ENCODE peak calls at places on chromosomes 2 and 18, in four cellular contexts. U, G, K and T are unnamed samples.

GRCh38 chr2:218780851-218781690 is 876 bp upstream of the CYP27A1 start:
- DNase-seq in U (no peak), K (no peak), G (no peak), T (no peak)

GRCh38 chr2:27707462-27708256 is 44.0 kb downstream of the SLC4A1AP start:
- DNase-seq in U (no peak), K (no peak), G (no peak), T (no peak)

GRCh38 chr18:48300463-48300961 is 108.7 kb downstream of the ZBTB7C start:
- DNase-seq in G (no peak), K (no peak), U (no peak), T (no peak)

GRCh38 chr18:36580874-36581750 is 247.7 kb downstream of the TPGS2 start:
- DNase-seq in U (no peak), K (peak; percentile 75), G (peak; percentile 57), T (peak; percentile 36)

GRCh38 chr2:168814046-168814445 is 11.6 kb downstream of the NOSTRIN start:
- DNase-seq in U (no peak), K (peak; percentile 63), G (no peak), T (no peak)

GRCh38 chr2:240358821-240359342 is 76.6 kb upstream of the GPC1 start:
- DNase-seq in U (no peak), K (no peak), G (no peak), T (no peak)

GRCh38 chr2:240989451-240990265 is 8.8 kb upstream of the SNED1 start:
- DNase-seq in K (peak; percentile 16), U (no peak), G (no peak), T (peak; percentile 54)

GRCh38 chr2:103159018-103159417 is 397.2 kb downstream of the TMEM182 start:
- DNase-seq in K (no peak), G (no peak), U (no peak), T (no peak)

GRCh38 chr2:148026573-148026972 is 5.7 kb downstream of the MBD5 start:
- DNase-seq in U (no peak), G (no peak), K (no peak), T (no peak)